ENCODE peak calls at places on chromosomes 1 and 21, in seven cellular contexts. One of them, this sample, is unnamed.

GRCh38 chr1:3011631-3012510 is 9.4 kb upstream of the ACTRT2 start:
- DNase-seq in GM23248: peak; percentile 12
- DNase-seq in left kidney: peak; percentile 68
- DNase-seq in stimulated activated CD8-positive, alpha-beta memory T cell treated with anti-CD3 and anti-CD28 coated beads, Interleukin-4, amount 100 ng/mL, for 48 hours: no peak
- DNase-seq in IMR-90: no peak
- DNase-seq in stimulated activated CD4-positive, alpha-beta T cell treated with anti-CD3 and anti-CD28 coated beads, Interleukin-15, amount 100 ng/mL, for 1 hour: no peak
- DNase-seq in kidney tubule cell: no peak
- DNase-seq in this sample: no peak

GRCh38 chr21:34761758-34762330 is 93.0 kb downstream of the CLIC6 start:
- DNase-seq in stimulated activated CD4-positive, alpha-beta T cell treated with anti-CD3 and anti-CD28 coated beads, Interleukin-15, amount 100 ng/mL, for 1 hour: no peak
- DNase-seq in GM23248: no peak
- DNase-seq in stimulated activated CD8-positive, alpha-beta memory T cell treated with anti-CD3 and anti-CD28 coated beads, Interleukin-4, amount 100 ng/mL, for 48 hours: no peak
- DNase-seq in kidney tubule cell: peak; percentile 80
- DNase-seq in left kidney: no peak
- DNase-seq in IMR-90: no peak
- DNase-seq in this sample: no peak

GRCh38 chr1:228500901-228501871 is 14.0 kb downstream of the RNF187 start:
- DNase-seq in stimulated activated CD4-positive, alpha-beta T cell treated with anti-CD3 and anti-CD28 coated beads, Interleukin-15, amount 100 ng/mL, for 1 hour: peak; percentile 79
- DNase-seq in GM23248: peak; percentile 84
- DNase-seq in IMR-90: peak; percentile 86
- DNase-seq in left kidney: peak; percentile 94
- DNase-seq in kidney tubule cell: peak; percentile 86
- DNase-seq in stimulated activated CD8-positive, alpha-beta memory T cell treated with anti-CD3 and anti-CD28 coated beads, Interleukin-4, amount 100 ng/mL, for 48 hours: peak; percentile 93
- DNase-seq in this sample: peak; percentile 84

GRCh38 chr21:17585875-17586450 is 26.7 kb downstream of the BTG3 start:
- DNase-seq in left kidney: peak; percentile 67
- DNase-seq in stimulated activated CD4-positive, alpha-beta T cell treated with anti-CD3 and anti-CD28 coated beads, Interleukin-15, amount 100 ng/mL, for 1 hour: no peak
- DNase-seq in stimulated activated CD8-positive, alpha-beta memory T cell treated with anti-CD3 and anti-CD28 coated beads, Interleukin-4, amount 100 ng/mL, for 48 hours: no peak
- DNase-seq in kidney tubule cell: peak; percentile 58
- DNase-seq in IMR-90: peak; percentile 62
- DNase-seq in GM23248: peak; percentile 67
- DNase-seq in this sample: peak; percentile 67

GRCh38 chr1:196546272-196547245 is 61.7 kb downstream of the KCNT2 start:
- DNase-seq in IMR-90: no peak
- DNase-seq in GM23248: peak; percentile 4
- DNase-seq in stimulated activated CD8-positive, alpha-beta memory T cell treated with anti-CD3 and anti-CD28 coated beads, Interleukin-4, amount 100 ng/mL, for 48 hours: no peak
- DNase-seq in stimulated activated CD4-positive, alpha-beta T cell treated with anti-CD3 and anti-CD28 coated beads, Interleukin-15, amount 100 ng/mL, for 1 hour: no peak
- DNase-seq in left kidney: no peak
- DNase-seq in kidney tubule cell: no peak
- DNase-seq in this sample: no peak

GRCh38 chr1:191151321-191151807 is 673.7 kb upstream of the BRINP3 start:
- DNase-seq in left kidney: no peak
- DNase-seq in IMR-90: no peak
- DNase-seq in stimulated activated CD4-positive, alpha-beta T cell treated with anti-CD3 and anti-CD28 coated beads, Interleukin-15, amount 100 ng/mL, for 1 hour: no peak
- DNase-seq in stimulated activated CD8-positive, alpha-beta memory T cell treated with anti-CD3 and anti-CD28 coated beads, Interleukin-4, amount 100 ng/mL, for 48 hours: no peak
- DNase-seq in GM23248: no peak
- DNase-seq in kidney tubule cell: no peak
- DNase-seq in this sample: no peak

GRCh38 chr1:59317343-59317742 is 20.4 kb downstream of the FGGY start:
- DNase-seq in GM23248: no peak
- DNase-seq in stimulated activated CD4-positive, alpha-beta T cell treated with anti-CD3 and anti-CD28 coated beads, Interleukin-15, amount 100 ng/mL, for 1 hour: no peak
- DNase-seq in stimulated activated CD8-positive, alpha-beta memory T cell treated with anti-CD3 and anti-CD28 coated beads, Interleukin-4, amount 100 ng/mL, for 48 hours: no peak
- DNase-seq in kidney tubule cell: no peak
- DNase-seq in left kidney: peak; percentile 50
- DNase-seq in IMR-90: no peak
- DNase-seq in this sample: no peak

GRCh38 chr1:73593379-73593778 is 604.6 kb downstream of the LRRIQ3 start:
- DNase-seq in GM23248: peak; percentile 5
- DNase-seq in left kidney: peak; percentile 47
- DNase-seq in stimulated activated CD4-positive, alpha-beta T cell treated with anti-CD3 and anti-CD28 coated beads, Interleukin-15, amount 100 ng/mL, for 1 hour: no peak
- DNase-seq in IMR-90: no peak
- DNase-seq in stimulated activated CD8-positive, alpha-beta memory T cell treated with anti-CD3 and anti-CD28 coated beads, Interleukin-4, amount 100 ng/mL, for 48 hours: no peak
- DNase-seq in kidney tubule cell: peak; percentile 92
- DNase-seq in this sample: peak; percentile 17

GRCh38 chr1:7885513-7886298 is 32.8 kb upstream of the UTS2 start:
- DNase-seq in stimulated activated CD4-positive, alpha-beta T cell treated with anti-CD3 and anti-CD28 coated beads, Interleukin-15, amount 100 ng/mL, for 1 hour: no peak
- DNase-seq in GM23248: peak; percentile 11
- DNase-seq in left kidney: peak; percentile 19
- DNase-seq in kidney tubule cell: peak; percentile 32
- DNase-seq in stimulated activated CD8-positive, alpha-beta memory T cell treated with anti-CD3 and anti-CD28 coated beads, Interleukin-4, amount 100 ng/mL, for 48 hours: peak; percentile 70
- DNase-seq in IMR-90: no peak
- DNase-seq in this sample: peak; percentile 70

GRCh38 chr21:46066843-46067331 is 31.0 kb upstream of the COL6A2 start:
- DNase-seq in kidney tubule cell: no peak
- DNase-seq in GM23248: peak; percentile 79
- DNase-seq in stimulated activated CD4-positive, alpha-beta T cell treated with anti-CD3 and anti-CD28 coated beads, Interleukin-15, amount 100 ng/mL, for 1 hour: no peak
- DNase-seq in stimulated activated CD8-positive, alpha-beta memory T cell treated with anti-CD3 and anti-CD28 coated beads, Interleukin-4, amount 100 ng/mL, for 48 hours: no peak
- DNase-seq in left kidney: peak; percentile 76
- DNase-seq in IMR-90: peak; percentile 56
- DNase-seq in this sample: no peak

GRCh38 chr1:235650341-235651169 is 971 bp upstream of the GNG4 start:
- DNase-seq in stimulated activated CD4-positive, alpha-beta T cell treated with anti-CD3 and anti-CD28 coated beads, Interleukin-15, amount 100 ng/mL, for 1 hour: no peak
- DNase-seq in IMR-90: no peak
- DNase-seq in left kidney: peak; percentile 71
- DNase-seq in kidney tubule cell: no peak
- DNase-seq in GM23248: peak; percentile 8
- DNase-seq in stimulated activated CD8-positive, alpha-beta memory T cell treated with anti-CD3 and anti-CD28 coated beads, Interleukin-4, amount 100 ng/mL, for 48 hours: peak; percentile 37
- DNase-seq in this sample: peak; percentile 26

GRCh38 chr1:8822383-8823294 is 5.2 kb upstream of the RERE start:
- DNase-seq in stimulated activated CD4-positive, alpha-beta T cell treated with anti-CD3 and anti-CD28 coated beads, Interleukin-15, amount 100 ng/mL, for 1 hour: no peak
- DNase-seq in GM23248: peak; percentile 92
- DNase-seq in left kidney: peak; percentile 91
- DNase-seq in IMR-90: peak; percentile 89
- DNase-seq in stimulated activated CD8-positive, alpha-beta memory T cell treated with anti-CD3 and anti-CD28 coated beads, Interleukin-4, amount 100 ng/mL, for 48 hours: peak; percentile 11
- DNase-seq in kidney tubule cell: peak; percentile 92
- DNase-seq in this sample: peak; percentile 58

GRCh38 chr21:46498335-46499050 is 39.8 kb downstream of the DIP2A start:
- DNase-seq in GM23248: no peak
- DNase-seq in left kidney: no peak
- DNase-seq in stimulated activated CD8-positive, alpha-beta memory T cell treated with anti-CD3 and anti-CD28 coated beads, Interleukin-4, amount 100 ng/mL, for 48 hours: no peak
- DNase-seq in stimulated activated CD4-positive, alpha-beta T cell treated with anti-CD3 and anti-CD28 coated beads, Interleukin-15, amount 100 ng/mL, for 1 hour: no peak
- DNase-seq in kidney tubule cell: peak; percentile 11
- DNase-seq in IMR-90: peak; percentile 45
- DNase-seq in this sample: no peak

GRCh38 chr1:45769261-45769932 is 18.9 kb upstream of the IPP start:
- DNase-seq in left kidney: peak; percentile 50
- DNase-seq in kidney tubule cell: no peak
- DNase-seq in stimulated activated CD4-positive, alpha-beta T cell treated with anti-CD3 and anti-CD28 coated beads, Interleukin-15, amount 100 ng/mL, for 1 hour: no peak
- DNase-seq in IMR-90: peak; percentile 97
- DNase-seq in stimulated activated CD8-positive, alpha-beta memory T cell treated with anti-CD3 and anti-CD28 coated beads, Interleukin-4, amount 100 ng/mL, for 48 hours: no peak
- DNase-seq in GM23248: peak; percentile 70
- DNase-seq in this sample: peak; percentile 39

GRCh38 chr1:229224308-229224707 is 46.6 kb upstream of the RAB4A start:
- DNase-seq in stimulated activated CD4-positive, alpha-beta T cell treated with anti-CD3 and anti-CD28 coated beads, Interleukin-15, amount 100 ng/mL, for 1 hour: no peak
- DNase-seq in left kidney: no peak
- DNase-seq in GM23248: peak; percentile 67
- DNase-seq in stimulated activated CD8-positive, alpha-beta memory T cell treated with anti-CD3 and anti-CD28 coated beads, Interleukin-4, amount 100 ng/mL, for 48 hours: no peak
- DNase-seq in IMR-90: peak; percentile 48
- DNase-seq in kidney tubule cell: peak; percentile 39
- DNase-seq in this sample: no peak

GRCh38 chr1:179353546-179353945 is 12.2 kb upstream of the AXDND1 start:
- DNase-seq in GM23248: peak; percentile 61
- DNase-seq in left kidney: no peak
- DNase-seq in IMR-90: peak; percentile 80
- DNase-seq in stimulated activated CD4-positive, alpha-beta T cell treated with anti-CD3 and anti-CD28 coated beads, Interleukin-15, amount 100 ng/mL, for 1 hour: no peak
- DNase-seq in stimulated activated CD8-positive, alpha-beta memory T cell treated with anti-CD3 and anti-CD28 coated beads, Interleukin-4, amount 100 ng/mL, for 48 hours: no peak
- DNase-seq in kidney tubule cell: peak; percentile 24
- DNase-seq in this sample: no peak

GRCh38 chr1:213274140-213274539 is 223.1 kb downstream of the RPS6KC1 start:
- DNase-seq in kidney tubule cell: peak; percentile 10
- DNase-seq in left kidney: peak; percentile 29
- DNase-seq in stimulated activated CD8-positive, alpha-beta memory T cell treated with anti-CD3 and anti-CD28 coated beads, Interleukin-4, amount 100 ng/mL, for 48 hours: no peak
- DNase-seq in IMR-90: no peak
- DNase-seq in GM23248: no peak
- DNase-seq in stimulated activated CD4-positive, alpha-beta T cell treated with anti-CD3 and anti-CD28 coated beads, Interleukin-15, amount 100 ng/mL, for 1 hour: no peak
- DNase-seq in this sample: peak; percentile 11